ENCODE peak calls at places on chromosome 15, in seven cellular contexts. B is neural crest cell, T is GM12892, Y is NCI-H1417, A is breast epithelium, V is HCEC 1CT, X is AML-193. J is an unnamed sample.

GRCh38 chr15:50028323-50028722 is 90.7 kb downstream of the ATP8B4 start:
- DNase-seq in V (no peak), X (no peak), A (no peak), Y (no peak), B (no peak), T (no peak), J (no peak)

GRCh38 chr15:89333959-89334509 is 590 bp downstream of the POLG start:
- DNase-seq in Y (no peak), B (no peak), A (no peak), X (no peak), T (peak), V (no peak), J (no peak)

GRCh38 chr15:80864666-80865065 is 85.5 kb downstream of the CEMIP start:
- DNase-seq in B (no peak), Y (no peak), T (no peak), A (no peak), X (no peak), V (no peak), J (no peak)

GRCh38 chr15:63969652-63970421 is 76.4 kb downstream of the DAPK2 start:
- DNase-seq in Y (no peak), X (no peak), V (no peak), A (no peak), B (no peak), T (no peak), J (no peak)

GRCh38 chr15:77112819-77113569 is 42.1 kb upstream of the TSPAN3 start:
- DNase-seq in X (no peak), Y (no peak), A (no peak), B (no peak), T (no peak), V (no peak), J (no peak)

GRCh38 chr15:100292010-100292409 is 49.8 kb downstream of the ADAMTS17 start:
- DNase-seq in V (no peak), T (no peak), Y (no peak), A (no peak), B (no peak), X (no peak), J (no peak)

GRCh38 chr15:40343512-40343911 is 2.8 kb upstream of the CCDC9B start:
- DNase-seq in Y (no peak), A (no peak), B (no peak), V (peak), X (no peak), T (no peak), J (no peak)

GRCh38 chr15:82810061-82810862 is 834 bp downstream of the WHAMM start:
- DNase-seq in X (peak), B (no peak), A (peak), V (peak), T (no peak), Y (peak), J (no peak)

GRCh38 chr15:26590673-26591072 is 182.2 kb downstream of the GABRB3 start:
- DNase-seq in B (no peak), A (no peak), X (no peak), V (no peak), T (no peak), Y (no peak), J (no peak)

GRCh38 chr15:39133201-39133600 is 447.7 kb upstream of the THBS1 start:
- DNase-seq in T (no peak), X (no peak), Y (no peak), A (no peak), V (peak), B (no peak), J (no peak)

GRCh38 chr15:68877626-68878025 is 52.7 kb upstream of the SPESP1 start:
- DNase-seq in T (no peak), V (no peak), Y (no peak), A (no peak), X (no peak), B (no peak), J (no peak)

GRCh38 chr15:42727740-42728355 is 9.1 kb downstream of the CDAN1 start:
- DNase-seq in V (no peak), T (no peak), A (no peak), Y (no peak), X (no peak), B (no peak), J (no peak)

GRCh38 chr15:92733934-92734521 is 78.5 kb upstream of the FAM174B start:
- DNase-seq in V (no peak), T (no peak), Y (peak), A (no peak), X (no peak), B (no peak), J (peak)

J was measured in K562.